ENCODE peak calls at places on chromosome 22, in five cellular contexts. One of them, this sample, is unnamed.

GRCh38 chr22:34129691-34130486 is 209.6 kb upstream of the LARGE1 start:
- DNase-seq in activated CD8-positive, alpha-beta memory T cell treated with anti-CD3 and anti-CD28 coated beads for 24 hours: no peak
- DNase-seq in stimulated activated CD4-positive, alpha-beta T cell treated with anti-CD3 and anti-CD28 coated beads, TNF-alpha, amount 100 ng/mL, for 48 hours: no peak
- DNase-seq in A549: no peak
- DNase-seq in fibroblast of the conjunctiva: no peak
- DNase-seq in this sample: no peak

GRCh38 chr22:47022075-47022473 is 259.6 kb downstream of the TBC1D22A start:
- DNase-seq in activated CD8-positive, alpha-beta memory T cell treated with anti-CD3 and anti-CD28 coated beads for 24 hours: no peak
- DNase-seq in stimulated activated CD4-positive, alpha-beta T cell treated with anti-CD3 and anti-CD28 coated beads, TNF-alpha, amount 100 ng/mL, for 48 hours: no peak
- DNase-seq in A549: no peak
- DNase-seq in fibroblast of the conjunctiva: no peak
- DNase-seq in this sample: no peak

GRCh38 chr22:37503850-37504249 is 15.4 kb downstream of the CARD10 start:
- DNase-seq in activated CD8-positive, alpha-beta memory T cell treated with anti-CD3 and anti-CD28 coated beads for 24 hours: no peak
- DNase-seq in stimulated activated CD4-positive, alpha-beta T cell treated with anti-CD3 and anti-CD28 coated beads, TNF-alpha, amount 100 ng/mL, for 48 hours: no peak
- DNase-seq in A549: peak; percentile 27
- DNase-seq in fibroblast of the conjunctiva: no peak
- DNase-seq in this sample: no peak

GRCh38 chr22:24466831-24467249 is 28.3 kb upstream of the UPB1 start:
- DNase-seq in activated CD8-positive, alpha-beta memory T cell treated with anti-CD3 and anti-CD28 coated beads for 24 hours: no peak
- DNase-seq in stimulated activated CD4-positive, alpha-beta T cell treated with anti-CD3 and anti-CD28 coated beads, TNF-alpha, amount 100 ng/mL, for 48 hours: no peak
- DNase-seq in A549: no peak
- DNase-seq in fibroblast of the conjunctiva: peak; percentile 29
- DNase-seq in this sample: no peak

GRCh38 chr22:27494821-27495220 is 306.7 kb downstream of the MN1 start:
- DNase-seq in activated CD8-positive, alpha-beta memory T cell treated with anti-CD3 and anti-CD28 coated beads for 24 hours: no peak
- DNase-seq in stimulated activated CD4-positive, alpha-beta T cell treated with anti-CD3 and anti-CD28 coated beads, TNF-alpha, amount 100 ng/mL, for 48 hours: no peak
- DNase-seq in A549: no peak
- DNase-seq in fibroblast of the conjunctiva: no peak
- DNase-seq in this sample: no peak

GRCh38 chr22:41094036-41094435 is 1.6 kb downstream of the EP300 start:
- DNase-seq in activated CD8-positive, alpha-beta memory T cell treated with anti-CD3 and anti-CD28 coated beads for 24 hours: no peak
- DNase-seq in stimulated activated CD4-positive, alpha-beta T cell treated with anti-CD3 and anti-CD28 coated beads, TNF-alpha, amount 100 ng/mL, for 48 hours: no peak
- DNase-seq in A549: no peak
- DNase-seq in fibroblast of the conjunctiva: no peak
- DNase-seq in this sample: peak; percentile 14

GRCh38 chr22:47200273-47201051 is 438.0 kb downstream of the TBC1D22A start:
- DNase-seq in activated CD8-positive, alpha-beta memory T cell treated with anti-CD3 and anti-CD28 coated beads for 24 hours: peak; percentile 43
- DNase-seq in stimulated activated CD4-positive, alpha-beta T cell treated with anti-CD3 and anti-CD28 coated beads, TNF-alpha, amount 100 ng/mL, for 48 hours: no peak
- DNase-seq in A549: no peak
- DNase-seq in fibroblast of the conjunctiva: no peak
- DNase-seq in this sample: no peak

GRCh38 chr22:23361676-23362075 is 181.4 kb downstream of the BCR start:
- DNase-seq in activated CD8-positive, alpha-beta memory T cell treated with anti-CD3 and anti-CD28 coated beads for 24 hours: peak; percentile 15
- DNase-seq in stimulated activated CD4-positive, alpha-beta T cell treated with anti-CD3 and anti-CD28 coated beads, TNF-alpha, amount 100 ng/mL, for 48 hours: no peak
- DNase-seq in A549: no peak
- DNase-seq in fibroblast of the conjunctiva: no peak
- DNase-seq in this sample: no peak

GRCh38 chr22:36493690-36494110 is 12.3 kb upstream of the TXN2 start:
- DNase-seq in activated CD8-positive, alpha-beta memory T cell treated with anti-CD3 and anti-CD28 coated beads for 24 hours: no peak
- DNase-seq in stimulated activated CD4-positive, alpha-beta T cell treated with anti-CD3 and anti-CD28 coated beads, TNF-alpha, amount 100 ng/mL, for 48 hours: no peak
- DNase-seq in A549: no peak
- DNase-seq in fibroblast of the conjunctiva: no peak
- DNase-seq in this sample: no peak

GRCh38 chr22:22210889-22211833 is 33.4 kb upstream of the VPREB1 start:
- DNase-seq in activated CD8-positive, alpha-beta memory T cell treated with anti-CD3 and anti-CD28 coated beads for 24 hours: no peak
- DNase-seq in stimulated activated CD4-positive, alpha-beta T cell treated with anti-CD3 and anti-CD28 coated beads, TNF-alpha, amount 100 ng/mL, for 48 hours: peak; percentile 6
- DNase-seq in A549: no peak
- DNase-seq in fibroblast of the conjunctiva: no peak
- DNase-seq in this sample: no peak

GRCh38 chr22:20792966-20793332 is 19.0 kb downstream of the SERPIND1 start:
- DNase-seq in activated CD8-positive, alpha-beta memory T cell treated with anti-CD3 and anti-CD28 coated beads for 24 hours: no peak
- DNase-seq in stimulated activated CD4-positive, alpha-beta T cell treated with anti-CD3 and anti-CD28 coated beads, TNF-alpha, amount 100 ng/mL, for 48 hours: no peak
- DNase-seq in A549: no peak
- DNase-seq in fibroblast of the conjunctiva: no peak
- DNase-seq in this sample: no peak

GRCh38 chr22:30743257-30744020 is 48.8 kb downstream of the OSBP2 start:
- DNase-seq in activated CD8-positive, alpha-beta memory T cell treated with anti-CD3 and anti-CD28 coated beads for 24 hours: no peak
- DNase-seq in stimulated activated CD4-positive, alpha-beta T cell treated with anti-CD3 and anti-CD28 coated beads, TNF-alpha, amount 100 ng/mL, for 48 hours: no peak
- DNase-seq in A549: no peak
- DNase-seq in fibroblast of the conjunctiva: no peak
- DNase-seq in this sample: no peak

GRCh38 chr22:38437416-38437815 is 17.6 kb downstream of the KCNJ4 start:
- DNase-seq in activated CD8-positive, alpha-beta memory T cell treated with anti-CD3 and anti-CD28 coated beads for 24 hours: no peak
- DNase-seq in stimulated activated CD4-positive, alpha-beta T cell treated with anti-CD3 and anti-CD28 coated beads, TNF-alpha, amount 100 ng/mL, for 48 hours: no peak
- DNase-seq in A549: no peak
- DNase-seq in fibroblast of the conjunctiva: no peak
- DNase-seq in this sample: no peak

GRCh38 chr22:35195821-35196220 is 61.5 kb upstream of the HMGXB4 start:
- DNase-seq in activated CD8-positive, alpha-beta memory T cell treated with anti-CD3 and anti-CD28 coated beads for 24 hours: no peak
- DNase-seq in stimulated activated CD4-positive, alpha-beta T cell treated with anti-CD3 and anti-CD28 coated beads, TNF-alpha, amount 100 ng/mL, for 48 hours: no peak
- DNase-seq in A549: no peak
- DNase-seq in fibroblast of the conjunctiva: no peak
- DNase-seq in this sample: no peak

GRCh38 chr22:24282401-24282800 is 11.8 kb downstream of the SPECC1L start:
- DNase-seq in activated CD8-positive, alpha-beta memory T cell treated with anti-CD3 and anti-CD28 coated beads for 24 hours: no peak
- DNase-seq in stimulated activated CD4-positive, alpha-beta T cell treated with anti-CD3 and anti-CD28 coated beads, TNF-alpha, amount 100 ng/mL, for 48 hours: no peak
- DNase-seq in A549: no peak
- DNase-seq in fibroblast of the conjunctiva: no peak
- DNase-seq in this sample: no peak

GRCh38 chr22:41725510-41726110 is 26.3 kb downstream of the MEI1 start:
- DNase-seq in activated CD8-positive, alpha-beta memory T cell treated with anti-CD3 and anti-CD28 coated beads for 24 hours: no peak
- DNase-seq in stimulated activated CD4-positive, alpha-beta T cell treated with anti-CD3 and anti-CD28 coated beads, TNF-alpha, amount 100 ng/mL, for 48 hours: no peak
- DNase-seq in A549: no peak
- DNase-seq in fibroblast of the conjunctiva: no peak
- DNase-seq in this sample: peak; percentile 78

GRCh38 chr22:36022697-36023096 is 5.9 kb downstream of the RBFOX2 start:
- DNase-seq in activated CD8-positive, alpha-beta memory T cell treated with anti-CD3 and anti-CD28 coated beads for 24 hours: no peak
- DNase-seq in stimulated activated CD4-positive, alpha-beta T cell treated with anti-CD3 and anti-CD28 coated beads, TNF-alpha, amount 100 ng/mL, for 48 hours: no peak
- DNase-seq in A549: no peak
- DNase-seq in fibroblast of the conjunctiva: no peak
- DNase-seq in this sample: no peak

GRCh38 chr22:35811670-35812069 is 94.0 kb downstream of the APOL5 start:
- DNase-seq in activated CD8-positive, alpha-beta memory T cell treated with anti-CD3 and anti-CD28 coated beads for 24 hours: no peak
- DNase-seq in stimulated activated CD4-positive, alpha-beta T cell treated with anti-CD3 and anti-CD28 coated beads, TNF-alpha, amount 100 ng/mL, for 48 hours: no peak
- DNase-seq in A549: no peak
- DNase-seq in fibroblast of the conjunctiva: no peak
- DNase-seq in this sample: no peak

GRCh38 chr22:36439481-36440271 is 41.8 kb downstream of the TXN2 start:
- DNase-seq in activated CD8-positive, alpha-beta memory T cell treated with anti-CD3 and anti-CD28 coated beads for 24 hours: no peak
- DNase-seq in stimulated activated CD4-positive, alpha-beta T cell treated with anti-CD3 and anti-CD28 coated beads, TNF-alpha, amount 100 ng/mL, for 48 hours: no peak
- DNase-seq in A549: peak; percentile 85
- DNase-seq in fibroblast of the conjunctiva: peak; percentile 69
- DNase-seq in this sample: peak; percentile 56

GRCh38 chr22:33477131-33478111 is 419.2 kb upstream of the SYN3 start:
- DNase-seq in activated CD8-positive, alpha-beta memory T cell treated with anti-CD3 and anti-CD28 coated beads for 24 hours: no peak
- DNase-seq in stimulated activated CD4-positive, alpha-beta T cell treated with anti-CD3 and anti-CD28 coated beads, TNF-alpha, amount 100 ng/mL, for 48 hours: no peak
- DNase-seq in A549: no peak
- DNase-seq in fibroblast of the conjunctiva: no peak
- DNase-seq in this sample: no peak

GRCh38 chr22:36546092-36546804 is 17.3 kb upstream of the EIF3D start:
- DNase-seq in activated CD8-positive, alpha-beta memory T cell treated with anti-CD3 and anti-CD28 coated beads for 24 hours: peak; percentile 67
- DNase-seq in stimulated activated CD4-positive, alpha-beta T cell treated with anti-CD3 and anti-CD28 coated beads, TNF-alpha, amount 100 ng/mL, for 48 hours: no peak
- DNase-seq in A549: peak; percentile 67
- DNase-seq in fibroblast of the conjunctiva: peak; percentile 38
- DNase-seq in this sample: peak; percentile 80

GRCh38 chr22:50209893-50210292 is 9.1 kb downstream of the SELENOO start:
- DNase-seq in activated CD8-positive, alpha-beta memory T cell treated with anti-CD3 and anti-CD28 coated beads for 24 hours: peak; percentile 86
- DNase-seq in stimulated activated CD4-positive, alpha-beta T cell treated with anti-CD3 and anti-CD28 coated beads, TNF-alpha, amount 100 ng/mL, for 48 hours: peak; percentile 38
- DNase-seq in A549: peak; percentile 58
- DNase-seq in fibroblast of the conjunctiva: peak; percentile 39
- DNase-seq in this sample: peak; percentile 72

GRCh38 chr22:31738566-31738965 is 11.4 kb downstream of the PRR14L start:
- DNase-seq in activated CD8-positive, alpha-beta memory T cell treated with anti-CD3 and anti-CD28 coated beads for 24 hours: no peak
- DNase-seq in stimulated activated CD4-positive, alpha-beta T cell treated with anti-CD3 and anti-CD28 coated beads, TNF-alpha, amount 100 ng/mL, for 48 hours: no peak
- DNase-seq in A549: no peak
- DNase-seq in fibroblast of the conjunctiva: no peak
- DNase-seq in this sample: no peak

GRCh38 chr22:36257948-36258674 is 5.2 kb downstream of the APOL1 start:
- DNase-seq in activated CD8-positive, alpha-beta memory T cell treated with anti-CD3 and anti-CD28 coated beads for 24 hours: peak; percentile 41
- DNase-seq in stimulated activated CD4-positive, alpha-beta T cell treated with anti-CD3 and anti-CD28 coated beads, TNF-alpha, amount 100 ng/mL, for 48 hours: no peak
- DNase-seq in A549: no peak
- DNase-seq in fibroblast of the conjunctiva: no peak
- DNase-seq in this sample: no peak

GRCh38 chr22:42134033-42135020 is 3.7 kb upstream of the CYP2D6 start:
- DNase-seq in activated CD8-positive, alpha-beta memory T cell treated with anti-CD3 and anti-CD28 coated beads for 24 hours: no peak
- DNase-seq in stimulated activated CD4-positive, alpha-beta T cell treated with anti-CD3 and anti-CD28 coated beads, TNF-alpha, amount 100 ng/mL, for 48 hours: no peak
- DNase-seq in A549: no peak
- DNase-seq in fibroblast of the conjunctiva: no peak
- DNase-seq in this sample: no peak

GRCh38 chr22:31439805-31440204 is 40.4 kb downstream of the DRG1 start:
- DNase-seq in activated CD8-positive, alpha-beta memory T cell treated with anti-CD3 and anti-CD28 coated beads for 24 hours: no peak
- DNase-seq in stimulated activated CD4-positive, alpha-beta T cell treated with anti-CD3 and anti-CD28 coated beads, TNF-alpha, amount 100 ng/mL, for 48 hours: no peak
- DNase-seq in A549: no peak
- DNase-seq in fibroblast of the conjunctiva: no peak
- DNase-seq in this sample: no peak

GRCh38 chr22:39176067-39176621 is 23.7 kb upstream of the CBX7 start:
- DNase-seq in activated CD8-positive, alpha-beta memory T cell treated with anti-CD3 and anti-CD28 coated beads for 24 hours: peak; percentile 55
- DNase-seq in stimulated activated CD4-positive, alpha-beta T cell treated with anti-CD3 and anti-CD28 coated beads, TNF-alpha, amount 100 ng/mL, for 48 hours: no peak
- DNase-seq in A549: no peak
- DNase-seq in fibroblast of the conjunctiva: no peak
- DNase-seq in this sample: no peak

GRCh38 chr22:24768537-24769374 is 5.8 kb downstream of the PIWIL3 start:
- DNase-seq in activated CD8-positive, alpha-beta memory T cell treated with anti-CD3 and anti-CD28 coated beads for 24 hours: peak; percentile 55
- DNase-seq in stimulated activated CD4-positive, alpha-beta T cell treated with anti-CD3 and anti-CD28 coated beads, TNF-alpha, amount 100 ng/mL, for 48 hours: peak; percentile 3
- DNase-seq in A549: peak; percentile 61
- DNase-seq in fibroblast of the conjunctiva: peak; percentile 21
- DNase-seq in this sample: peak; percentile 39

GRCh38 chr22:24407278-24407665 is 20.1 kb upstream of the ADORA2A start:
- DNase-seq in activated CD8-positive, alpha-beta memory T cell treated with anti-CD3 and anti-CD28 coated beads for 24 hours: peak; percentile 52
- DNase-seq in stimulated activated CD4-positive, alpha-beta T cell treated with anti-CD3 and anti-CD28 coated beads, TNF-alpha, amount 100 ng/mL, for 48 hours: no peak
- DNase-seq in A549: no peak
- DNase-seq in fibroblast of the conjunctiva: no peak
- DNase-seq in this sample: no peak

GRCh38 chr22:24106385-24107381 is 74.6 kb upstream of the SUSD2 start:
- DNase-seq in activated CD8-positive, alpha-beta memory T cell treated with anti-CD3 and anti-CD28 coated beads for 24 hours: peak; percentile 67
- DNase-seq in stimulated activated CD4-positive, alpha-beta T cell treated with anti-CD3 and anti-CD28 coated beads, TNF-alpha, amount 100 ng/mL, for 48 hours: no peak
- DNase-seq in A549: no peak
- DNase-seq in fibroblast of the conjunctiva: no peak
- DNase-seq in this sample: no peak

GRCh38 chr22:29000225-29000556 is 61.4 kb downstream of the C22orf31 start:
- DNase-seq in activated CD8-positive, alpha-beta memory T cell treated with anti-CD3 and anti-CD28 coated beads for 24 hours: no peak
- DNase-seq in stimulated activated CD4-positive, alpha-beta T cell treated with anti-CD3 and anti-CD28 coated beads, TNF-alpha, amount 100 ng/mL, for 48 hours: no peak
- DNase-seq in A549: no peak
- DNase-seq in fibroblast of the conjunctiva: no peak
- DNase-seq in this sample: no peak

GRCh38 chr22:29798318-29798717 is 31.1 kb downstream of the UQCR10 start:
- DNase-seq in activated CD8-positive, alpha-beta memory T cell treated with anti-CD3 and anti-CD28 coated beads for 24 hours: no peak
- DNase-seq in stimulated activated CD4-positive, alpha-beta T cell treated with anti-CD3 and anti-CD28 coated beads, TNF-alpha, amount 100 ng/mL, for 48 hours: no peak
- DNase-seq in A549: no peak
- DNase-seq in fibroblast of the conjunctiva: no peak
- DNase-seq in this sample: no peak

GRCh38 chr22:19139001-19139356 is 5.5 kb downstream of the ESS2 start:
- DNase-seq in activated CD8-positive, alpha-beta memory T cell treated with anti-CD3 and anti-CD28 coated beads for 24 hours: no peak
- DNase-seq in stimulated activated CD4-positive, alpha-beta T cell treated with anti-CD3 and anti-CD28 coated beads, TNF-alpha, amount 100 ng/mL, for 48 hours: no peak
- DNase-seq in A549: no peak
- DNase-seq in fibroblast of the conjunctiva: no peak
- DNase-seq in this sample: no peak

GRCh38 chr22:37365950-37366349 is 61.3 kb downstream of the ELFN2 start:
- DNase-seq in activated CD8-positive, alpha-beta memory T cell treated with anti-CD3 and anti-CD28 coated beads for 24 hours: no peak
- DNase-seq in stimulated activated CD4-positive, alpha-beta T cell treated with anti-CD3 and anti-CD28 coated beads, TNF-alpha, amount 100 ng/mL, for 48 hours: no peak
- DNase-seq in A549: no peak
- DNase-seq in fibroblast of the conjunctiva: no peak
- DNase-seq in this sample: no peak

GRCh38 chr22:39212721-39213376 is 31.9 kb downstream of the PDGFB start:
- DNase-seq in activated CD8-positive, alpha-beta memory T cell treated with anti-CD3 and anti-CD28 coated beads for 24 hours: peak; percentile 43
- DNase-seq in stimulated activated CD4-positive, alpha-beta T cell treated with anti-CD3 and anti-CD28 coated beads, TNF-alpha, amount 100 ng/mL, for 48 hours: no peak
- DNase-seq in A549: peak; percentile 41
- DNase-seq in fibroblast of the conjunctiva: no peak
- DNase-seq in this sample: peak; percentile 38

GRCh38 chr22:22591348-22592299 is 32.6 kb upstream of the PRAME start:
- DNase-seq in activated CD8-positive, alpha-beta memory T cell treated with anti-CD3 and anti-CD28 coated beads for 24 hours: no peak
- DNase-seq in stimulated activated CD4-positive, alpha-beta T cell treated with anti-CD3 and anti-CD28 coated beads, TNF-alpha, amount 100 ng/mL, for 48 hours: no peak
- DNase-seq in A549: no peak
- DNase-seq in fibroblast of the conjunctiva: no peak
- DNase-seq in this sample: peak; percentile 78